ENCODE peak calls at places on chromosome 6, in seven cellular contexts. One of them, this sample, is unnamed.
A peak's percentile ranks its signal among the peaks of the same experiment; 100 is the strongest.

GRCh38 chr6:132330759-132331158 is 70.5 kb downstream of the MOXD1 start:
- DNase-seq in GM23338: no peak
- DNase-seq in pancreas: no peak
- DNase-seq in left ventricle myocardium inferior: no peak
- DNase-seq in NT2/D1: no peak
- DNase-seq in GM23248: no peak
- DNase-seq in body of pancreas: no peak
- DNase-seq in this sample: no peak

GRCh38 chr6:90643366-90643765 is 56.5 kb upstream of the MAP3K7 start:
- DNase-seq in body of pancreas: no peak
- DNase-seq in left ventricle myocardium inferior: no peak
- DNase-seq in pancreas: no peak
- DNase-seq in GM23338: no peak
- DNase-seq in GM23248: no peak
- DNase-seq in NT2/D1: no peak
- DNase-seq in this sample: no peak

GRCh38 chr6:33599413-33599911 is 19.4 kb upstream of the BAK1 start:
- DNase-seq in pancreas: no peak
- DNase-seq in NT2/D1: no peak
- DNase-seq in left ventricle myocardium inferior: no peak
- DNase-seq in GM23248: peak; percentile 51
- DNase-seq in GM23338: no peak
- DNase-seq in body of pancreas: peak; percentile 53
- DNase-seq in this sample: no peak

GRCh38 chr6:72132851-72133250 is 246.5 kb downstream of the RIMS1 start:
- DNase-seq in pancreas: no peak
- DNase-seq in body of pancreas: no peak
- DNase-seq in GM23338: no peak
- DNase-seq in GM23248: peak; percentile 39
- DNase-seq in NT2/D1: no peak
- DNase-seq in left ventricle myocardium inferior: no peak
- DNase-seq in this sample: no peak

GRCh38 chr6:165729307-165729936 is 66.4 kb upstream of the PDE10A start:
- DNase-seq in pancreas: no peak
- DNase-seq in NT2/D1: no peak
- DNase-seq in left ventricle myocardium inferior: no peak
- DNase-seq in body of pancreas: peak; percentile 32
- DNase-seq in GM23338: peak; percentile 67
- DNase-seq in GM23248: peak; percentile 15
- DNase-seq in this sample: peak; percentile 83

GRCh38 chr6:89630488-89630887 is 8.1 kb downstream of the LYRM2 start:
- DNase-seq in left ventricle myocardium inferior: peak; percentile 73
- DNase-seq in GM23248: no peak
- DNase-seq in GM23338: no peak
- DNase-seq in pancreas: peak; percentile 46
- DNase-seq in body of pancreas: peak; percentile 47
- DNase-seq in NT2/D1: no peak
- DNase-seq in this sample: no peak

GRCh38 chr6:53765270-53765669 is 29.5 kb upstream of the LRRC1 start:
- DNase-seq in GM23248: no peak
- DNase-seq in left ventricle myocardium inferior: no peak
- DNase-seq in pancreas: no peak
- DNase-seq in body of pancreas: no peak
- DNase-seq in NT2/D1: no peak
- DNase-seq in GM23338: no peak
- DNase-seq in this sample: no peak

GRCh38 chr6:46098678-46099077 is 31.1 kb upstream of the ENPP4 start:
- DNase-seq in GM23338: no peak
- DNase-seq in left ventricle myocardium inferior: peak; percentile 36
- DNase-seq in GM23248: no peak
- DNase-seq in body of pancreas: peak; percentile 85
- DNase-seq in NT2/D1: no peak
- DNase-seq in pancreas: peak; percentile 74
- DNase-seq in this sample: no peak

GRCh38 chr6:79269877-79270276 is 35.4 kb upstream of the HMGN3 start:
- DNase-seq in body of pancreas: no peak
- DNase-seq in left ventricle myocardium inferior: no peak
- DNase-seq in GM23248: peak; percentile 93
- DNase-seq in pancreas: no peak
- DNase-seq in GM23338: no peak
- DNase-seq in NT2/D1: no peak
- DNase-seq in this sample: no peak

GRCh38 chr6:9523462-9523861 is 891.4 kb downstream of the TFAP2A start:
- DNase-seq in body of pancreas: no peak
- DNase-seq in GM23338: no peak
- DNase-seq in left ventricle myocardium inferior: no peak
- DNase-seq in GM23248: peak; percentile 94
- DNase-seq in pancreas: no peak
- DNase-seq in NT2/D1: no peak
- DNase-seq in this sample: no peak

GRCh38 chr6:145139895-145140294 is 595.4 kb downstream of the EPM2A start:
- DNase-seq in GM23338: no peak
- DNase-seq in NT2/D1: no peak
- DNase-seq in GM23248: no peak
- DNase-seq in left ventricle myocardium inferior: no peak
- DNase-seq in pancreas: no peak
- DNase-seq in body of pancreas: no peak
- DNase-seq in this sample: no peak

GRCh38 chr6:170098428-170099170 is 192.3 kb downstream of the DLL1 start:
- DNase-seq in GM23338: no peak
- DNase-seq in body of pancreas: peak; percentile 4
- DNase-seq in pancreas: no peak
- DNase-seq in GM23248: no peak
- DNase-seq in left ventricle myocardium inferior: no peak
- DNase-seq in NT2/D1: no peak
- DNase-seq in this sample: peak; percentile 33

GRCh38 chr6:77030929-77031674 is 432.2 kb downstream of the HTR1B start:
- DNase-seq in GM23338: no peak
- DNase-seq in body of pancreas: no peak
- DNase-seq in NT2/D1: no peak
- DNase-seq in pancreas: no peak
- DNase-seq in GM23248: no peak
- DNase-seq in left ventricle myocardium inferior: no peak
- DNase-seq in this sample: no peak

GRCh38 chr6:106448000-106448426 is 87.5 kb downstream of the CRYBG1 start:
- DNase-seq in GM23338: no peak
- DNase-seq in body of pancreas: no peak
- DNase-seq in GM23248: no peak
- DNase-seq in pancreas: no peak
- DNase-seq in NT2/D1: no peak
- DNase-seq in left ventricle myocardium inferior: peak; percentile 34
- DNase-seq in this sample: no peak

GRCh38 chr6:159908535-159908934 is 17.7 kb downstream of the MAS1 start:
- DNase-seq in left ventricle myocardium inferior: no peak
- DNase-seq in body of pancreas: no peak
- DNase-seq in GM23338: no peak
- DNase-seq in pancreas: no peak
- DNase-seq in GM23248: peak; percentile 17
- DNase-seq in NT2/D1: no peak
- DNase-seq in this sample: no peak

GRCh38 chr6:165060636-165061190 is 248.7 kb downstream of the C6orf118 start:
- DNase-seq in NT2/D1: no peak
- DNase-seq in GM23338: no peak
- DNase-seq in body of pancreas: no peak
- DNase-seq in left ventricle myocardium inferior: no peak
- DNase-seq in GM23248: peak; percentile 87
- DNase-seq in pancreas: no peak
- DNase-seq in this sample: no peak

GRCh38 chr6:19478992-19479391 is 358.2 kb upstream of the ID4 start:
- DNase-seq in left ventricle myocardium inferior: no peak
- DNase-seq in NT2/D1: no peak
- DNase-seq in GM23338: no peak
- DNase-seq in body of pancreas: no peak
- DNase-seq in GM23248: peak; percentile 78
- DNase-seq in pancreas: no peak
- DNase-seq in this sample: no peak

GRCh38 chr6:56488281-56488680 is 154.4 kb downstream of the DST start:
- DNase-seq in body of pancreas: no peak
- DNase-seq in GM23338: no peak
- DNase-seq in left ventricle myocardium inferior: no peak
- DNase-seq in NT2/D1: no peak
- DNase-seq in GM23248: no peak
- DNase-seq in pancreas: no peak
- DNase-seq in this sample: no peak

GRCh38 chr6:72182337-72183246 is 296.2 kb downstream of the RIMS1 start:
- DNase-seq in GM23338: peak; percentile 82
- DNase-seq in GM23248: peak; percentile 58
- DNase-seq in NT2/D1: peak; percentile 25
- DNase-seq in left ventricle myocardium inferior: no peak
- DNase-seq in pancreas: peak; percentile 88
- DNase-seq in body of pancreas: peak; percentile 85
- DNase-seq in this sample: peak; percentile 89

DNA sequence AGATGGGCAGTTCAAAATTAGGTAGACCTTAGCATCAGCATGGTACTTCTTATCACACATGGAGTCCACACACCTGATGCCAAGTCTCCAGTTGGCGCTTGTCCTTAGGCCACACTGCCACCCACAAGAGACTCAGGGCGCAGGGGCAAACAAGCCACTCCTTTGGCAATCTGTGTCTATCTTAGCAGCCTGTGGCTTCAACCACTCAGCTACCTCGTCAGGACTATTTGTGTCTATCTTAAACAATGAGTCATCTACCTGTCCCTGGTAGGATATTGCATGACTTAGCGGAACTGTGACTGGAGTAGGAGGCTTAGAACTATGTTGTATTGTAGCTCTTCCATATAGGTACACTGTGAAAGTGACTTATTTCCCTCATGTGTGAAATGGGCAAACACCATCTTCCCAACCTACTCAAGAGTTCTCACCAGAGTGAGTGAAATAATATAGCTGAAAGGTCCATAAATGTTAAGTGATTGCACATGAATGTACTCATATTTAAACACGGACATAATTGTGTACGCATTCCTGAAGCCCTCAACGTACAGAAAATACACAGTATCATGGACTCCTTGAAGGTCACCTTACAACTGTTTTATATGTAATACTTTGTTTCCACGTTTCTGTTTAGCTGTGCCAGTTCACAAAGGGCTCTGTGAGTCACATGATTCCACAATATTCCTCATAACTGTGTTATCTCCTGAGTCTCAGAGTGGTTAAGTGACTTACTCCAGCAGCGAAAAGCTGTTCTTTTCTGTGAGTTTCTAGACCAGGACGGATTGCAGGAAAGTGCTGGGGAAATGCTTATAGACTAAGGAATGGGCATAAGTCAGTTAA is 1.6 kb downstream of the TRIM27 start:
- DNase-seq in left ventricle myocardium inferior: no peak
- DNase-seq in GM23338: no peak
- DNase-seq in pancreas: peak; percentile 57
- DNase-seq in NT2/D1: no peak
- DNase-seq in body of pancreas: peak; percentile 86
- DNase-seq in GM23248: peak; percentile 73
- DNase-seq in this sample: no peak
- H3K4me3 ChIP-seq in left ventricle myocardium inferior: peak overlapping the region; percentile 89
- H3K4me3 ChIP-seq in GM23338: peak overlapping the region; percentile 99
- H3K4me3 ChIP-seq in pancreas: peak overlapping the region; percentile 99
- H3K4me3 ChIP-seq in NT2/D1: peak overlapping the region; percentile 98
- H3K4me3 ChIP-seq in body of pancreas: peak overlapping the region; percentile 90
- H3K4me3 ChIP-seq in GM23248: peak overlapping the region; percentile 94
- H3K4me3 ChIP-seq in this sample: peak overlapping the region; percentile 98

GRCh38 chr6:50721978-50722377 is 8.7 kb downstream of the TFAP2D start:
- DNase-seq in pancreas: no peak
- DNase-seq in GM23248: no peak
- DNase-seq in left ventricle myocardium inferior: no peak
- DNase-seq in NT2/D1: no peak
- DNase-seq in body of pancreas: no peak
- DNase-seq in GM23338: peak; percentile 14
- DNase-seq in this sample: no peak

GRCh38 chr6:50722829-50723562 is 9.7 kb downstream of the TFAP2D start:
- DNase-seq in pancreas: no peak
- DNase-seq in body of pancreas: no peak
- DNase-seq in left ventricle myocardium inferior: no peak
- DNase-seq in GM23248: no peak
- DNase-seq in NT2/D1: no peak
- DNase-seq in GM23338: peak; percentile 69
- DNase-seq in this sample: peak; percentile 64

GRCh38 chr6:50718566-50718965 is 5.2 kb downstream of the TFAP2D start:
- DNase-seq in left ventricle myocardium inferior: no peak
- DNase-seq in body of pancreas: no peak
- DNase-seq in NT2/D1: no peak
- DNase-seq in GM23248: no peak
- DNase-seq in pancreas: no peak
- DNase-seq in GM23338: no peak
- DNase-seq in this sample: no peak

GRCh38 chr6:50720623-50721022 is 7.3 kb downstream of the TFAP2D start:
- DNase-seq in GM23338: peak; percentile 86
- DNase-seq in NT2/D1: no peak
- DNase-seq in pancreas: no peak
- DNase-seq in body of pancreas: no peak
- DNase-seq in GM23248: peak; percentile 37
- DNase-seq in left ventricle myocardium inferior: no peak
- DNase-seq in this sample: peak; percentile 86

DNA sequence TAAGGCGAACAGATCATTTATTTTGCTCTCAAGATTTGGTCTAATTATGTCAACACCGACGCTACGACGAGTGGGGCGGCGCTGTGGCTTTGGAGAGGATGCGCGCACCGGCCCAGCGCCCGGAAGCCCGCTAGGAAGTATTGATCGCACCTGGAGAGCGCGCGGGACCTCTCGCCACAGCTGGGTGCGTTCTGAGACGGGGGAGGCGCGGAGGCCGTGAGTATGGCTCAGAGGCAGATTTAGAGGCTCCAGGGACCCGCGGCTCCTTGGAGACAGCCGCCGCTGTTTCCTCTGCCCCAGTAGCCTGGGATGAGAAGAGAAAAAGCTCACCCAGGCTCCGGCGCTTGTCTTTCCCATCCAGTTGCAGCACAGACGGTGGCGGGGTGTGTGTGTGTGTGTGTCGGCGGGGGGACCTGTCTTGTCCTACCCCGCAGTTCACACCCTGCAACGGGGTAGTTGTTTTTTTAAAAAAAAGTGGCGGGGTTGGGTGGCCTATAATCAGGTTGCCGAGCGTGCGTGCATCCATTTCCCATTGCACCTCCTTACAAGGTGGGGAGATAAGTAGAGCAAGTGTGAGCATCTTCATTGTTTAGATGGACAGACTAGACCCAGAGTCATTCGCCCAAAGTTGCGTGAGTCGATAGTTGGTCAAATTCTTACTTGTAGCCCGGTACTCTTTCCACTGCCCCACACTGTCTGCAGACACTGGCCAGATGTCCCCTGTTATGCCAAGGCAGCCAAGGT is 11.2 kb downstream of the TFAP2D start:
- DNase-seq in pancreas: no peak
- DNase-seq in GM23248: no peak
- DNase-seq in GM23338: peak; percentile 69
- DNase-seq in left ventricle myocardium inferior: no peak
- DNase-seq in body of pancreas: no peak
- DNase-seq in NT2/D1: no peak
- DNase-seq in this sample: peak; percentile 74
- H3K4me3 ChIP-seq in pancreas: no peak overlapping the region
- H3K4me3 ChIP-seq in GM23248: no peak overlapping the region
- H3K4me3 ChIP-seq in GM23338: peak overlapping the region; percentile 47
- H3K4me3 ChIP-seq in left ventricle myocardium inferior: no peak overlapping the region
- H3K4me3 ChIP-seq in body of pancreas: no peak overlapping the region
- H3K4me3 ChIP-seq in NT2/D1: no peak overlapping the region
- H3K4me3 ChIP-seq in this sample: peak overlapping the region; percentile 51

GRCh38 chr6:16533721-16534136 is 227.5 kb downstream of the ATXN1 start:
- DNase-seq in body of pancreas: no peak
- DNase-seq in GM23338: no peak
- DNase-seq in left ventricle myocardium inferior: no peak
- DNase-seq in GM23248: peak; percentile 9
- DNase-seq in pancreas: no peak
- DNase-seq in NT2/D1: no peak
- DNase-seq in this sample: no peak
- H3K4me3 ChIP-seq in body of pancreas: no peak overlapping the region
- H3K4me3 ChIP-seq in GM23338: no peak overlapping the region
- H3K4me3 ChIP-seq in left ventricle myocardium inferior: no peak overlapping the region
- H3K4me3 ChIP-seq in GM23248: no peak overlapping the region
- H3K4me3 ChIP-seq in pancreas: no peak overlapping the region
- H3K4me3 ChIP-seq in NT2/D1: no peak overlapping the region
- H3K4me3 ChIP-seq in this sample: no peak overlapping the region

GRCh38 chr6:97850458-97851218 is 567.6 kb upstream of the MMS22L start:
- DNase-seq in pancreas: no peak
- DNase-seq in NT2/D1: peak; percentile 36
- DNase-seq in GM23248: peak; percentile 84
- DNase-seq in left ventricle myocardium inferior: no peak
- DNase-seq in body of pancreas: no peak
- DNase-seq in GM23338: peak; percentile 44
- DNase-seq in this sample: no peak
- H3K4me3 ChIP-seq in pancreas: no peak overlapping the region
- H3K4me3 ChIP-seq in NT2/D1: no peak overlapping the region
- H3K4me3 ChIP-seq in GM23248: peak overlapping the region; percentile 68
- H3K4me3 ChIP-seq in left ventricle myocardium inferior: no peak overlapping the region
- H3K4me3 ChIP-seq in body of pancreas: no peak overlapping the region
- H3K4me3 ChIP-seq in GM23338: no peak overlapping the region
- H3K4me3 ChIP-seq in this sample: no peak overlapping the region